ENCODE peak calls at places on chromosomes 16 and 17, in seven cellular contexts. P is substantia nigra; Y is activated CD4-positive, alpha-beta T cell treated with anti-CD3 and anti-CD28 coated beads, Interleukin-2, amount 50 U/mL, for 4 hours; E is stimulated activated CD8-positive, alpha-beta memory T cell treated with anti-CD3 and anti-CD28 coated beads, Interleukin-7, amount 100 ng/mL, for 1 hour; T is ureter; X is NCI-H1092; Z is hepatic stellate cell. N is an unnamed sample.

GRCh38 chr16:30458561-30459394 is 13.1 kb upstream of the SEPHS2 start:
- DNase-seq in P (no peak), Y (peak), E (peak), T (no peak), X (no peak), Z (no peak), N (no peak)

GRCh38 chr16:64434526-64435069 is 687.3 kb downstream of the CDH11 start:
- DNase-seq in P (no peak), Y (no peak), E (no peak), T (no peak), X (no peak), Z (no peak), N (no peak)

GRCh38 chr16:61549332-61549731 is 486.9 kb downstream of the CDH8 start:
- DNase-seq in P (no peak), Y (no peak), E (no peak), T (no peak), X (no peak), Z (no peak), N (no peak)

GRCh38 chr16:86568677-86569623 is 2.3 kb downstream of the FOXC2 start:
- DNase-seq in P (no peak), Y (no peak), E (no peak), T (no peak), X (no peak), Z (no peak), N (peak)

GRCh38 chr16:77888786-77889185 is 100.4 kb downstream of the VAT1L start:
- DNase-seq in P (no peak), Y (no peak), E (no peak), T (no peak), X (no peak), Z (no peak), N (no peak)

GRCh38 chr16:89658221-89658879 is 714 bp downstream of the SPATA33 start:
- DNase-seq in P (no peak), Y (no peak), E (no peak), T (no peak), X (no peak), Z (peak), N (peak)

GRCh38 chr17:66207936-66208335 is 16.0 kb upstream of the CEP112 start:
- DNase-seq in P (no peak), Y (no peak), E (no peak), T (no peak), X (no peak), Z (no peak), N (no peak)

GRCh38 chr17:41710472-41711090 is 1.6 kb upstream of the GAST start:
- DNase-seq in P (no peak), Y (peak), E (no peak), T (no peak), X (peak), Z (no peak), N (peak)

GRCh38 chr16:67528870-67529638 is 425 bp downstream of the RIPOR1 start:
- DNase-seq in P (peak), Y (no peak), E (no peak), T (no peak), X (peak), Z (peak), N (peak)

N was measured in lung microvascular endothelial cell.